ENCODE peak calls at places on chromosomes 6 and 20, in nine cellular contexts. N, K, Y, X, A, T, L, G and P are unnamed samples.

GRCh38 chr6:152086223-152086873 is 278.9 kb downstream of the ESR1 start:
- DNase-seq in L (no peak), X (no peak), K (no peak), Y (no peak), G (no peak), A (no peak), T (no peak), N (no peak), P (no peak)

GRCh38 chr6:92124126-92124525 is 1295.2 kb downstream of the EPHA7 start:
- DNase-seq in K (peak), G (no peak), Y (no peak), X (no peak), A (no peak), N (no peak), L (no peak), T (no peak), P (peak)

GRCh38 chr6:166419268-166419667 is 36.5 kb upstream of the MPC1 start:
- DNase-seq in G (peak), K (peak), N (peak), T (no peak), A (no peak), X (peak), L (peak), Y (no peak), P (peak)

GRCh38 chr6:540490-540889 is 116.4 kb downstream of the HUS1B start:
- DNase-seq in A (no peak), G (no peak), N (no peak), T (no peak), K (no peak), X (no peak), Y (no peak), L (no peak), P (no peak)

GRCh38 chr6:34295721-34296120 is 46.9 kb upstream of the SMIM29 start:
- DNase-seq in K (peak), G (peak), N (no peak), T (no peak), Y (no peak), X (no peak), A (no peak), L (no peak), P (peak)

GRCh38 chr6:151723152-151723551 is 84.3 kb upstream of the ESR1 start:
- DNase-seq in N (no peak), G (peak), L (no peak), K (no peak), X (no peak), A (no peak), Y (no peak), T (no peak), P (no peak)

GRCh38 chr6:143337201-143337949 is 113.1 kb downstream of the ADAT2 start:
- DNase-seq in N (peak), T (peak), A (no peak), Y (peak), K (peak), G (no peak), L (peak), X (no peak), P (no peak)

GRCh38 chr6:108608453-108609275 is 47.9 kb downstream of the FOXO3 start:
- DNase-seq in N (no peak), A (no peak), L (no peak), Y (no peak), X (peak), T (no peak), K (peak), G (no peak), P (no peak)

GRCh38 chr6:29828471-29828797 is 809 bp downstream of the HLA-G start:
- DNase-seq in X (no peak), L (no peak), T (no peak), N (no peak), G (no peak), Y (no peak), A (no peak), K (no peak), P (no peak)

GRCh38 chr20:19609642-19610223 is 148.3 kb upstream of the RIN2 start:
- DNase-seq in N (no peak), G (no peak), A (no peak), L (no peak), X (no peak), T (no peak), Y (no peak), K (no peak), P (no peak)

GRCh38 chr6:37538107-37538506 is 38.4 kb upstream of the CCDC167 start:
- DNase-seq in L (peak), Y (no peak), T (no peak), G (peak), K (no peak), X (no peak), N (no peak), A (no peak), P (peak)

GRCh38 chr6:107491791-107492674 is 2.1 kb downstream of the SOBP start:
- DNase-seq in T (peak), N (no peak), L (no peak), K (peak), X (peak), Y (peak), A (peak), G (no peak), P (peak)

GRCh38 chr6:72811971-72812421 is 190.1 kb downstream of the KCNQ5 start:
- DNase-seq in G (no peak), A (no peak), X (no peak), T (no peak), N (no peak), L (no peak), Y (no peak), K (peak), P (peak)

GRCh38 chr6:139577991-139578604 is 203.7 kb upstream of the CITED2 start:
- DNase-seq in G (no peak), K (peak), N (no peak), Y (no peak), T (no peak), A (no peak), X (no peak), L (no peak), P (peak)

GRCh38 chr6:32116674-32117073 is 7.5 kb upstream of the TNXB start:
- DNase-seq in X (no peak), G (no peak), Y (no peak), N (no peak), L (peak), K (no peak), A (no peak), T (no peak), P (no peak)

GRCh38 chr20:10094566-10095173 is 59.9 kb downstream of the ANKEF1 start:
- DNase-seq in G (no peak), A (no peak), X (no peak), L (no peak), Y (no peak), N (no peak), K (no peak), T (no peak), P (peak)

GRCh38 chr6:17492350-17492749 is 99.0 kb downstream of the CAP2 start:
- DNase-seq in X (no peak), Y (no peak), A (no peak), G (no peak), T (no peak), K (no peak), N (no peak), L (no peak), P (no peak)

GRCh38 chr6:157798851-157799250 is 24.2 kb upstream of the SNX9 start:
- DNase-seq in A (no peak), G (no peak), L (no peak), Y (no peak), T (no peak), X (no peak), N (no peak), K (no peak), P (no peak)

GRCh38 chr6:132495604-132496079 is 17.3 kb downstream of the STX7 start:
- DNase-seq in T (no peak), K (no peak), N (no peak), X (no peak), G (peak), L (no peak), A (no peak), Y (no peak), P (no peak)

GRCh38 chr6:13428528-13429405 is 58.6 kb downstream of the GFOD1 start:
- DNase-seq in N (no peak), X (no peak), T (no peak), Y (no peak), G (peak), A (no peak), L (no peak), K (no peak), P (no peak)
- TF ChIP-seq CTCF in N (no peak), X (no peak), T (no peak), Y (no peak), G (peak), A (no peak), L (no peak), K (no peak), P (no peak)

DNA sequence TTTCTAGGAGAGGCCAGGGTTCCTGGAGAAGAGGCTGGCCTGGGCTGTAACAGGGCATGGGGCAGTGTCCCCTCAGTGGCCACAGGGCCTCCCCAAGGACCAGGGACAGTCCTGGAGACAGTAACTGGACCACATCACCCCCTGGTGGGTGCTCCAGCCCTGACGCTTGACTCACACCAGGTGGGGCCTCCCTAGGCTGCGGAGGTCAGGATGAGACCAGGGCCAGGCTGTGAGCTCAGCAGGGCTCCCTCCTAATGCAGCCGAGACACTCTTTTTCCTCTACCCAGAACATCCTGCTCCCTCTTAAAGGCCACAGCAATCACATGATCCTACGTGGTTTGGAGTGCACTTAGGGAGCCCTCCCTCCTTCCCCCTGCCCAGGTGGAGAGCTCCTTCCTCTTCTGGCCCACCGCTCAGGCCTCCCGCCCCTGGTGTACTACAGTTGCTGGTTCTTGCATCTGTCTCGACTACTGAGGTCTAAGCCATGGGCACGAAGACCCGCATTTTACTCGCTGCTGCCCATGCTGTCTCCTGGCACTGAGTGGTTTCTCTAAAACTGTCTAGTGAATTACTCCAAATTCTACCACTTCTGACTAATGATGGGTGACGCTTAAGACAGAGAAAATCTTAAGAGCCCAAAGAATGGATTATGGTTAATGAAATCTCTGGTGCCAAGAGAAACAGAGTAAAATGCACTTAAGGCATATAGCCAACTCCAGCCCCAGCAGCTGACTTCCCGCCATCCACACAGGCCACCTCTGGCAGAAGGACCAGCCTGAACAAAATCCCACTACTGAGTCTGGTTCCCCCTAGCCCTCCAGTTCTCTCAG is 166.1 kb upstream of the CST7 start:
- DNase-seq in A (no peak), G (no peak), X (no peak), N (no peak), L (no peak), K (no peak), T (no peak), Y (no peak), P (no peak)
- TF ChIP-seq CTCF in A (no peak), G (no peak), X (no peak), N (no peak), L (no peak), K (peak), T (no peak), Y (no peak), P (no peak)

GRCh38 chr6:53418288-53418687 is 69.5 kb upstream of the ELOVL5 start:
- DNase-seq in A (no peak), N (no peak), T (no peak), L (no peak), K (no peak), X (no peak), G (no peak), Y (no peak), P (no peak)

GRCh38 chr6:53413326-53413725 is 64.6 kb upstream of the ELOVL5 start:
- DNase-seq in A (no peak), Y (no peak), T (no peak), G (no peak), K (no peak), N (no peak), X (no peak), L (no peak), P (no peak)

GRCh38 chr6:53412751-53413150 is 64.0 kb upstream of the ELOVL5 start:
- DNase-seq in Y (no peak), T (no peak), X (no peak), L (no peak), K (no peak), A (no peak), N (no peak), G (no peak), P (no peak)

GRCh38 chr6:53412316-53412715 is 63.6 kb upstream of the ELOVL5 start:
- DNase-seq in Y (no peak), L (no peak), T (no peak), K (no peak), X (no peak), G (no peak), A (no peak), N (no peak), P (no peak)

DNA sequence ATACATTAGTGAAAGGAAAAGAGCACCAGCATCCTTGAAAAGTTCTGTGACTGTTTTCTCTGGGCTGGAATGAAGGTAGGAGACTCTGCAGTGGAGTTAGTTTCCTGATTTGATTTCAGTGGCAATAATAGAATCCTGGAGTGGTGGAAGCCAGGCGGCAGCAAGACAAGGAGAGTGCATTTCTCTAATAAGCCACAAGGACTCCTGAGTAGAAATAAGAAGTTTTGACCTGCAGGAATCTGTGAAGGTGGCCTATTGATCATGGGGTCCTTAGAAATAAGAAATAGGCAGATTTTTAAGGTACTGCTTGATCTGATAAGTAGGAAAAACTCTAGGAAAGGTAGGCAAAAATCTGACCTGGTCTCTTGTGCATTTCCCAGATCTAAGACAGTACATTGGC is 68.4 kb upstream of the ELOVL5 start:
- DNase-seq in Y (no peak), G (no peak), T (no peak), K (no peak), L (no peak), N (no peak), A (no peak), X (no peak), P (no peak)
- TF ChIP-seq CTCF in Y (no peak), G (no peak), T (no peak), K (no peak), L (no peak), N (no peak), A (no peak), X (no peak), P (no peak)

GRCh38 chr6:156410649-156411048 is 366.5 kb upstream of the ARID1B start:
- DNase-seq in L (no peak), N (no peak), A (no peak), Y (no peak), X (no peak), K (no peak), T (no peak), G (no peak), P (no peak)
- TF ChIP-seq CTCF in L (no peak), N (peak), A (no peak), Y (no peak), X (no peak), K (peak), T (no peak), G (no peak), P (no peak)

DNA sequence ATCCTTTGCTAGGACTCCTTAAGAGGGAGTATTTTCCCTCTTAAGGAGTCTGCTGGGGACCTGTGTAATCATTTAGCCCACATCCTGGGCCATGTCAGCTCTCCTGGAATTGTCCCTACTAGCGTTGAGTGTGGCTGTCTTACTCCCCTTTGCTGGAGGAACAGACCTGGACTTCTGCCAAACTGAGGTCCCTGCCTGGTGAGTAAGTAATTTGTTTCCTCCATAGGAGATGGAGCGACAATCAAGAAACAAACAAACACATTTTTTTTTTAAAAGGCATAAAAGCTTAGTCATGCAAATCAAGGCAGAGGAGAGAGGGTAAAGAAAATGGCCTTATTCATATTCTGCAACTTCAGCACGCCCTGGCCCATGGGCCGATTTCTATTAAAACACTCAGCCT is 164.8 kb upstream of the SULF2 start:
- DNase-seq in A (no peak), N (no peak), T (no peak), Y (no peak), X (no peak), G (no peak), L (peak), K (no peak), P (no peak)
- TF ChIP-seq CTCF in A (no peak), N (no peak), T (no peak), Y (no peak), X (no peak), G (no peak), L (no peak), K (no peak), P (no peak)

GRCh38 chr6:89638320-89639195 is at the start of gene LYRM2:
- DNase-seq in K (peak), N (peak), A (peak), X (peak), T (peak), G (peak), Y (peak), L (peak), P (peak)
- TF ChIP-seq CTCF in K (no peak), N (no peak), A (no peak), X (peak), T (no peak), G (no peak), Y (peak), L (no peak), P (no peak)

GRCh38 chr20:53676987-53677386 is 83.3 kb upstream of the ZNF217 start:
- DNase-seq in T (no peak), K (no peak), X (no peak), A (no peak), Y (no peak), G (no peak), N (no peak), L (no peak), P (no peak)

GRCh38 chr20:53677447-53678314 is 84.0 kb upstream of the ZNF217 start:
- DNase-seq in G (no peak), A (no peak), T (no peak), L (peak), K (peak), Y (no peak), X (peak), N (no peak), P (no peak)

GRCh38 chr20:53679597-53680309 is 86.1 kb upstream of the ZNF217 start:
- DNase-seq in T (no peak), L (no peak), N (no peak), K (no peak), Y (no peak), X (no peak), A (no peak), G (no peak), P (no peak)

GRCh38 chr20:53678990-53679596 is 85.5 kb upstream of the ZNF217 start:
- DNase-seq in K (peak), L (no peak), G (no peak), A (no peak), X (no peak), Y (no peak), T (no peak), N (no peak), P (peak)

DNA sequence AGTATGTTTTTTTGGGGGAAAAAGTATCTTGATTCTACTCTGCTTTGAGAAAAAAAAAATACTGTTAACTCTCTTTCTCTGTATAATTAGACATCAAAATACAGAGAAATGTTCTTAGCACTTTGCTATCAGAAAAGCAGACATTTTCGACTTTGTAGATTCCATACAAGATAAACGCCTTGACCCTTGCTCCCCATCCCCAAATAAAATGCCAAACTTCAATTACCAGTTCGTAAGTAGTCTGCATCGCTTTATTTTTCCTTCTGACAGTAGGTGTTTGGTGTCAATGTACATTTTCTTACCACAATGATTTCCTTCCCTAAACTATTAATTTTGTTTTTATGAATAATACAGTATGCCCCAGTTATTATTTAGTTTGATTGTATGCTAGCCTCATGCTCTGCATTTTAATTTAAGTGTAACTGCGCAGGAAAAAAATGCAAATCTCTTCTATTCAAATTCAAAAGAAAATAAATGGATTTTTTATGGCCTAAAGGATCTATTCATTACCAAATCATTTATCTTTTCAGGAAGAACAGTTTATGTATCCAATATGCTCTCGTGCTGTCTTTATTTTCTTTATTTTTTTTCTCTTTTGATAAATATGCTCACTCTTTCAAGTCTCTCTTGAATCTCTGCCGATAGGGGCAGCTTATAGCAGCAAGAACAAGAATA is 84.8 kb upstream of the ZNF217 start:
- DNase-seq in L (no peak), G (no peak), X (no peak), T (no peak), A (no peak), N (no peak), Y (no peak), K (peak), P (no peak)
- TF ChIP-seq CTCF in L (no peak), G (no peak), X (no peak), T (no peak), A (no peak), N (no peak), Y (no peak), K (peak), P (peak)

DNA sequence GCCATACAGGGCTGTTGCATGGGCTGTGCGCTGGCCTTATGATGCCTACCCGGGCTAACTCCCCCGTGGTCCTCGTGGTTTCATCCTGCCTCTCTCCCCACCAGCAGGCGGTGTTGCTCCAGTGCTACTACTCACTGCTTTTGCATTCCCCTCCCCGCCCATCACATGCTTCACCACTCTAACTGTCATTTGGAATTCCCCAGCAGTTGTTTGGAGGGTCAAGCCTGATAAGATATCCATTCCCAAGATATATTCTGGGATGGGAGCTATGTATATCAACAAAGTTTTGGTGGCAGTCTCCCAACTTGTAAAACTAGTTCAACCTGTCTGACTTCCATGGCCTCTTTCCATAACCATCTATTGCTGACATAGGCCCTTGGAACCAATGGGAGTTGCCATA is 233.2 kb upstream of the SOX4 start:
- DNase-seq in G (no peak), K (no peak), A (no peak), Y (no peak), N (no peak), T (no peak), L (peak), X (no peak), P (no peak)
- TF ChIP-seq CTCF in G (no peak), K (no peak), A (no peak), Y (no peak), N (no peak), T (no peak), L (no peak), X (no peak), P (no peak)

DNA sequence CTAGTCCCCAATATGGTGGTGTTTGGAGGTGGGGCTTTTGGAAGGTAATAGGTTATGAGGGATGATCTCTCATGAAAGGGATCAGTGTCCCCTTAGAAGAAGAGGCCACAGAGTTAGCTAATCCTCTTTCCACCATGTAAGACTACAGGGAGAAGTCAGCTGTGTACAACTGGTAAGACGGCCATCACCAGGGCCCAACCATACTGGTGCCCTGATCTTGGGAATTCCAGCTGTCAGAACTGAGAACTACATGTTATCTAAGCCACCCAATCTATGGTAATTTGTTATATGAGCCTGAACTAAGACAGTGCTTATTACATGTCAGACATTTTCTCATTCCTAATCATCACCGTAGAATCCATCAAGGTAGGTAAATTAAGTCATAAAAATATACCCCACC is 77.7 kb upstream of the ZNF217 start:
- DNase-seq in N (no peak), X (no peak), T (no peak), G (no peak), L (no peak), Y (no peak), K (no peak), A (no peak), P (no peak)
- TF ChIP-seq CTCF in N (no peak), X (no peak), T (no peak), G (no peak), L (no peak), Y (no peak), K (no peak), A (no peak), P (no peak)